ENCODE peak calls at places on chromosomes 5 and 9, in eight cellular contexts. One of them, this sample, is unnamed.
A peak's percentile ranks its signal among the peaks of the same experiment; 100 is the strongest.

GRCh38 chr9:26510137-26510536 is 382.5 kb downstream of the CAAP1 start:
- DNase-seq in epithelial cell of esophagus: no peak
- DNase-seq in GM12878: no peak
- DNase-seq in lower lobe of right lung: no peak
- DNase-seq in SJSA1: no peak
- DNase-seq in fibroblast of pulmonary artery: no peak
- DNase-seq in retinal pigment epithelial cell: no peak
- DNase-seq in HepG2: no peak
- DNase-seq in this sample: no peak

GRCh38 chr9:120944434-120945125 is 18.0 kb upstream of the TRAF1 start:
- DNase-seq in epithelial cell of esophagus: peak; percentile 92
- DNase-seq in GM12878: peak; percentile 96
- DNase-seq in lower lobe of right lung: no peak
- DNase-seq in SJSA1: no peak
- DNase-seq in fibroblast of pulmonary artery: no peak
- DNase-seq in retinal pigment epithelial cell: no peak
- DNase-seq in HepG2: no peak
- DNase-seq in this sample: peak; percentile 73

GRCh38 chr5:122295138-122295537 is 16.9 kb upstream of the SNCAIP start:
- DNase-seq in epithelial cell of esophagus: no peak
- DNase-seq in GM12878: no peak
- DNase-seq in lower lobe of right lung: no peak
- DNase-seq in SJSA1: no peak
- DNase-seq in fibroblast of pulmonary artery: no peak
- DNase-seq in retinal pigment epithelial cell: no peak
- DNase-seq in HepG2: peak; percentile 11
- DNase-seq in this sample: peak; percentile 58

GRCh38 chr5:149837680-149838269 is 106.8 kb downstream of the PDE6A start:
- DNase-seq in epithelial cell of esophagus: peak; percentile 80
- DNase-seq in GM12878: no peak
- DNase-seq in lower lobe of right lung: no peak
- DNase-seq in SJSA1: peak; percentile 86
- DNase-seq in fibroblast of pulmonary artery: peak; percentile 77
- DNase-seq in retinal pigment epithelial cell: no peak
- DNase-seq in HepG2: peak; percentile 54
- DNase-seq in this sample: peak; percentile 18

GRCh38 chr5:44875661-44876250 is 67.0 kb downstream of the MRPS30 start:
- DNase-seq in epithelial cell of esophagus: peak; percentile 95
- DNase-seq in GM12878: peak; percentile 55
- DNase-seq in lower lobe of right lung: no peak
- DNase-seq in SJSA1: no peak
- DNase-seq in fibroblast of pulmonary artery: no peak
- DNase-seq in retinal pigment epithelial cell: peak; percentile 95
- DNase-seq in HepG2: peak; percentile 51
- DNase-seq in this sample: peak; percentile 80

GRCh38 chr5:102758576-102758975 is 3.5 kb downstream of the PAM start:
- DNase-seq in epithelial cell of esophagus: peak; percentile 24
- DNase-seq in GM12878: no peak
- DNase-seq in lower lobe of right lung: no peak
- DNase-seq in SJSA1: no peak
- DNase-seq in fibroblast of pulmonary artery: peak; percentile 32
- DNase-seq in retinal pigment epithelial cell: no peak
- DNase-seq in HepG2: no peak
- DNase-seq in this sample: no peak

GRCh38 chr9:87878930-87879603 is 3.6 kb upstream of the SPATA31E1 start:
- DNase-seq in epithelial cell of esophagus: peak; percentile 64
- DNase-seq in GM12878: no peak
- DNase-seq in lower lobe of right lung: no peak
- DNase-seq in SJSA1: no peak
- DNase-seq in fibroblast of pulmonary artery: peak; percentile 77
- DNase-seq in retinal pigment epithelial cell: no peak
- DNase-seq in HepG2: no peak
- DNase-seq in this sample: no peak

GRCh38 chr9:121494192-121494591 is 5.5 kb downstream of the GGTA1 start:
- DNase-seq in epithelial cell of esophagus: no peak
- DNase-seq in GM12878: no peak
- DNase-seq in lower lobe of right lung: no peak
- DNase-seq in SJSA1: no peak
- DNase-seq in fibroblast of pulmonary artery: no peak
- DNase-seq in retinal pigment epithelial cell: no peak
- DNase-seq in HepG2: no peak
- DNase-seq in this sample: peak; percentile 37

GRCh38 chr9:117403403-117403811 is 11.4 kb downstream of the ASTN2 start:
- DNase-seq in epithelial cell of esophagus: no peak
- DNase-seq in GM12878: no peak
- DNase-seq in lower lobe of right lung: no peak
- DNase-seq in SJSA1: no peak
- DNase-seq in fibroblast of pulmonary artery: no peak
- DNase-seq in retinal pigment epithelial cell: no peak
- DNase-seq in HepG2: no peak
- DNase-seq in this sample: no peak

GRCh38 chr9:79695531-79696218 is 123.9 kb downstream of the TLE4 start:
- DNase-seq in epithelial cell of esophagus: no peak
- DNase-seq in GM12878: no peak
- DNase-seq in lower lobe of right lung: no peak
- DNase-seq in SJSA1: no peak
- DNase-seq in fibroblast of pulmonary artery: no peak
- DNase-seq in retinal pigment epithelial cell: no peak
- DNase-seq in HepG2: no peak
- DNase-seq in this sample: peak; percentile 40

GRCh38 chr5:150295172-150295611 is 5.6 kb upstream of the CAMK2A start:
- DNase-seq in epithelial cell of esophagus: peak; percentile 96
- DNase-seq in GM12878: no peak
- DNase-seq in lower lobe of right lung: peak; percentile 50
- DNase-seq in SJSA1: no peak
- DNase-seq in fibroblast of pulmonary artery: peak; percentile 56
- DNase-seq in retinal pigment epithelial cell: no peak
- DNase-seq in HepG2: peak; percentile 60
- DNase-seq in this sample: no peak

GRCh38 chr9:37760416-37761165 is 7.0 kb downstream of the TRMT10B start:
- DNase-seq in epithelial cell of esophagus: peak; percentile 58
- DNase-seq in GM12878: no peak
- DNase-seq in lower lobe of right lung: no peak
- DNase-seq in SJSA1: no peak
- DNase-seq in fibroblast of pulmonary artery: peak; percentile 53
- DNase-seq in retinal pigment epithelial cell: no peak
- DNase-seq in HepG2: peak; percentile 20
- DNase-seq in this sample: no peak

GRCh38 chr5:33241826-33242225 is 198.9 kb upstream of the TARS1 start:
- DNase-seq in epithelial cell of esophagus: no peak
- DNase-seq in GM12878: no peak
- DNase-seq in lower lobe of right lung: peak; percentile 48
- DNase-seq in SJSA1: no peak
- DNase-seq in fibroblast of pulmonary artery: no peak
- DNase-seq in retinal pigment epithelial cell: no peak
- DNase-seq in HepG2: no peak
- DNase-seq in this sample: peak; percentile 24

GRCh38 chr9:97310896-97311295 is 3.4 kb downstream of the CCDC180 start:
- DNase-seq in epithelial cell of esophagus: no peak
- DNase-seq in GM12878: no peak
- DNase-seq in lower lobe of right lung: no peak
- DNase-seq in SJSA1: no peak
- DNase-seq in fibroblast of pulmonary artery: no peak
- DNase-seq in retinal pigment epithelial cell: no peak
- DNase-seq in HepG2: no peak
- DNase-seq in this sample: no peak

GRCh38 chr5:177491429-177491945 is 5.9 kb downstream of the PDLIM7 start:
- DNase-seq in epithelial cell of esophagus: peak; percentile 57
- DNase-seq in GM12878: no peak
- DNase-seq in lower lobe of right lung: no peak
- DNase-seq in SJSA1: no peak
- DNase-seq in fibroblast of pulmonary artery: no peak
- DNase-seq in retinal pigment epithelial cell: no peak
- DNase-seq in HepG2: peak; percentile 65
- DNase-seq in this sample: peak; percentile 76

GRCh38 chr9:12640021-12640587 is 53.1 kb upstream of the TYRP1 start:
- DNase-seq in epithelial cell of esophagus: peak; percentile 73
- DNase-seq in GM12878: no peak
- DNase-seq in lower lobe of right lung: no peak
- DNase-seq in SJSA1: no peak
- DNase-seq in fibroblast of pulmonary artery: peak; percentile 80
- DNase-seq in retinal pigment epithelial cell: peak; percentile 77
- DNase-seq in HepG2: peak; percentile 27
- DNase-seq in this sample: peak; percentile 35

GRCh38 chr9:116494815-116495634 is 192.1 kb upstream of the TRIM32 start:
- DNase-seq in epithelial cell of esophagus: peak; percentile 48
- DNase-seq in GM12878: no peak
- DNase-seq in lower lobe of right lung: no peak
- DNase-seq in SJSA1: no peak
- DNase-seq in fibroblast of pulmonary artery: no peak
- DNase-seq in retinal pigment epithelial cell: no peak
- DNase-seq in HepG2: peak; percentile 26
- DNase-seq in this sample: peak; percentile 48

DNA sequence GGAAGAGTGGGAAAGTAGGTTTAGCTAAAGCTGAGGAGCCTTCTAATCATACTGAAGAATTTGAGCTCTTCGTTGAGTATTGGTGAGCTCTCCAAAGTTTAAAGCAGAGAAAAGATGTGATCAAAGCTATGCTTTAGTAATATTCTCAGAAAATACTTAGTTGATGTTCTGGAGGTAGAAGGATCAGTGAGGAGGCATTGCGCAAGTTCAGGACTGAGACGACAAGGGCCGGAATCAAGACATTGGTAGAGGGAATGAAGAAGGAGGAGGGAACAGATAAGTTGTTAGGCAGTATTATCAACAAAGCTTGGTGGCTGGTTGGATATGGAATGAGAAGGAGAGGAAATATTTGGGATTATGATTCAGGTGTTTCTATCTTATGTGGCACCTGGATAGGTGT is 7.1 kb downstream of the CAVIN4 start:
- DNase-seq in epithelial cell of esophagus: no peak
- DNase-seq in GM12878: no peak
- DNase-seq in lower lobe of right lung: no peak
- DNase-seq in SJSA1: no peak
- DNase-seq in fibroblast of pulmonary artery: no peak
- DNase-seq in retinal pigment epithelial cell: no peak
- DNase-seq in HepG2: no peak
- DNase-seq in this sample: no peak
- H3K4me3 ChIP-seq in epithelial cell of esophagus: no peak overlapping the region
- H3K4me3 ChIP-seq in GM12878: no peak overlapping the region
- H3K4me3 ChIP-seq in lower lobe of right lung: no peak overlapping the region
- H3K4me3 ChIP-seq in SJSA1: no peak overlapping the region
- H3K4me3 ChIP-seq in fibroblast of pulmonary artery: no peak overlapping the region
- H3K4me3 ChIP-seq in retinal pigment epithelial cell: no peak overlapping the region
- H3K4me3 ChIP-seq in HepG2: no peak overlapping the region
- H3K4me3 ChIP-seq in this sample: no peak overlapping the region

GRCh38 chr5:74848553-74849025 is 17.6 kb downstream of the FAM169A start:
- DNase-seq in epithelial cell of esophagus: no peak
- DNase-seq in GM12878: no peak
- DNase-seq in lower lobe of right lung: no peak
- DNase-seq in SJSA1: no peak
- DNase-seq in fibroblast of pulmonary artery: no peak
- DNase-seq in retinal pigment epithelial cell: peak; percentile 28
- DNase-seq in HepG2: peak; percentile 73
- DNase-seq in this sample: no peak

GRCh38 chr5:74853256-74853655 is 12.9 kb downstream of the FAM169A start:
- DNase-seq in epithelial cell of esophagus: no peak
- DNase-seq in GM12878: no peak
- DNase-seq in lower lobe of right lung: no peak
- DNase-seq in SJSA1: no peak
- DNase-seq in fibroblast of pulmonary artery: no peak
- DNase-seq in retinal pigment epithelial cell: no peak
- DNase-seq in HepG2: no peak
- DNase-seq in this sample: no peak

GRCh38 chr5:74850016-74850415 is 16.2 kb downstream of the FAM169A start:
- DNase-seq in epithelial cell of esophagus: no peak
- DNase-seq in GM12878: no peak
- DNase-seq in lower lobe of right lung: no peak
- DNase-seq in SJSA1: no peak
- DNase-seq in fibroblast of pulmonary artery: no peak
- DNase-seq in retinal pigment epithelial cell: no peak
- DNase-seq in HepG2: peak; percentile 68
- DNase-seq in this sample: no peak

GRCh38 chr5:74851026-74851425 is 15.2 kb downstream of the FAM169A start:
- DNase-seq in epithelial cell of esophagus: no peak
- DNase-seq in GM12878: no peak
- DNase-seq in lower lobe of right lung: no peak
- DNase-seq in SJSA1: no peak
- DNase-seq in fibroblast of pulmonary artery: no peak
- DNase-seq in retinal pigment epithelial cell: no peak
- DNase-seq in HepG2: no peak
- DNase-seq in this sample: no peak

GRCh38 chr5:74851684-74852353 is 14.4 kb downstream of the FAM169A start:
- DNase-seq in epithelial cell of esophagus: peak; percentile 52
- DNase-seq in GM12878: peak; percentile 16
- DNase-seq in lower lobe of right lung: no peak
- DNase-seq in SJSA1: no peak
- DNase-seq in fibroblast of pulmonary artery: peak; percentile 64
- DNase-seq in retinal pigment epithelial cell: no peak
- DNase-seq in HepG2: no peak
- DNase-seq in this sample: no peak
- H3K4me3 ChIP-seq in epithelial cell of esophagus: no peak overlapping the region
- H3K4me3 ChIP-seq in GM12878: peak overlapping the region; percentile 28
- H3K4me3 ChIP-seq in lower lobe of right lung: peak overlapping the region; percentile 2
- H3K4me3 ChIP-seq in SJSA1: no peak overlapping the region
- H3K4me3 ChIP-seq in fibroblast of pulmonary artery: no peak overlapping the region
- H3K4me3 ChIP-seq in retinal pigment epithelial cell: no peak overlapping the region
- H3K4me3 ChIP-seq in HepG2: no peak overlapping the region
- H3K4me3 ChIP-seq in this sample: no peak overlapping the region

DNA sequence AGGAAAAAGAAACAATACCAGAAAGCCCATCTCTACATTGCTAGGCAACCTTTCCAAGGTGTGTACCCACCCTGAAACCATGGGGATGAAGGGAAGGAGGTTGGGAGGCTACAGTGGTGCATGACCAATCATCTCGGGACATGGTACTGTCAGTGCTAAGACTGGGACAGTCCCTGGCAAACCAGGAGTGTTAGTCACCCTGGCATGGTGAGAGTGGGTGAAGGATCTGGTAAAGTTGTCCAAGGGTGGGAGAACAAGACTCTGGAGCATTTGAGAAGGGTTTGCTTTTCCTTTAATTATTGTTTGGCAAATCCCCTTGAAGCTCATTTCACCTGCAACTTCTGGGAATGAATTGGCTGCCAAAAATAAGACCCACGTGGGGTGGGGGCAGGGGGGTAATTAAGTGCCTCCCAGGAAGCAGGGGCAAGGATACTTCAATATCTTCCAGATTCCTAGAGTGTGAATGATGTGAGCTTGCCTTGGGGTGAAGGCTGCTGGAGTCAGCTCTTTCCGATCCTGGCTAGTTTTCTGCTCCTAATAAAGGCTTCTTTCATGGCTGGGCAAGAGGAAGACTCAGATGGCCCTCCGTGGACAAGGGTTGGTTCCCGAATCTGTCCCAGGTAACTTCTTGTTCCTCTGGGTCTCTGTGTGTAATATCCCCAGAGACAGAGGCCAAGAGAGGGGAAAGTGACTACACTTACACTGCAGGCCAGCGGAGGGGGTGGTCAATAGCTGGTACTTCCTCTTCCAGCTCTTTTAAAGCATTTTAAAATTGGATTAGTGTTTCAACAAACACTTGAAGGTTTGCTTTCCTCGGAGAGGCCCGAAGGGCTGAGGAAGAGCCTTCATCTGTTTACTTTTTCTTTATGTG is 61.6 kb upstream of the SPRY4 start:
- DNase-seq in epithelial cell of esophagus: peak; percentile 37
- DNase-seq in GM12878: no peak
- DNase-seq in lower lobe of right lung: peak; percentile 65
- DNase-seq in SJSA1: no peak
- DNase-seq in fibroblast of pulmonary artery: no peak
- DNase-seq in retinal pigment epithelial cell: no peak
- DNase-seq in HepG2: peak; percentile 24
- DNase-seq in this sample: no peak
- H3K4me3 ChIP-seq in epithelial cell of esophagus: no peak overlapping the region
- H3K4me3 ChIP-seq in GM12878: no peak overlapping the region
- H3K4me3 ChIP-seq in lower lobe of right lung: no peak overlapping the region
- H3K4me3 ChIP-seq in SJSA1: no peak overlapping the region
- H3K4me3 ChIP-seq in fibroblast of pulmonary artery: no peak overlapping the region
- H3K4me3 ChIP-seq in retinal pigment epithelial cell: no peak overlapping the region
- H3K4me3 ChIP-seq in HepG2: no peak overlapping the region
- H3K4me3 ChIP-seq in this sample: no peak overlapping the region

GRCh38 chr5:2898661-2899060 is 147.2 kb upstream of the IRX2 start:
- DNase-seq in epithelial cell of esophagus: no peak
- DNase-seq in GM12878: no peak
- DNase-seq in lower lobe of right lung: no peak
- DNase-seq in SJSA1: peak; percentile 32
- DNase-seq in fibroblast of pulmonary artery: no peak
- DNase-seq in retinal pigment epithelial cell: no peak
- DNase-seq in HepG2: no peak
- DNase-seq in this sample: no peak
- H3K4me3 ChIP-seq in epithelial cell of esophagus: no peak overlapping the region
- H3K4me3 ChIP-seq in GM12878: no peak overlapping the region
- H3K4me3 ChIP-seq in lower lobe of right lung: no peak overlapping the region
- H3K4me3 ChIP-seq in SJSA1: no peak overlapping the region
- H3K4me3 ChIP-seq in fibroblast of pulmonary artery: no peak overlapping the region
- H3K4me3 ChIP-seq in retinal pigment epithelial cell: no peak overlapping the region
- H3K4me3 ChIP-seq in HepG2: no peak overlapping the region
- H3K4me3 ChIP-seq in this sample: no peak overlapping the region

This sample was measured in GM12865.